ENCODE peak calls at places on chromosomes 6 and 20, in ten cellular contexts. K is Right ventricle myocardium superior; G is ovary; M is activated CD8-positive, alpha-beta memory T cell treated with anti-CD3 and anti-CD28 coated beads for 24 hours; O is NCI-H2081; V is mesenteric fat pad; I is T-helper 1 cell; B is suprapubic skin; F is choroid plexus epithelial cell; W is activated naive CD8-positive, alpha-beta T cell treated with anti-CD3 and anti-CD28 coated beads for 36 hours. Q is an unnamed sample.

GRCh38 chr6:42921801-42922200 is 5.9 kb downstream of the PTCRA start:
- DNase-seq in O (no peak), F (no peak), M (no peak), K (no peak), W (no peak), I (no peak), V (no peak), B (no peak), G (no peak), Q (no peak)

GRCh38 chr6:40852667-40853383 is 186.2 kb downstream of the UNC5CL start:
- DNase-seq in I (no peak), G (no peak), F (peak; percentile 6), V (no peak), O (no peak), B (no peak), K (no peak), M (no peak), W (no peak), Q (peak; percentile 19)

GRCh38 chr6:8905647-8906231 is 470.4 kb upstream of the SLC35B3 start:
- DNase-seq in O (no peak), I (no peak), V (no peak), G (no peak), K (no peak), W (no peak), F (no peak), B (no peak), M (no peak), Q (no peak)

GRCh38 chr20:37807491-37807890 is 95.4 kb upstream of the VSTM2L start:
- DNase-seq in I (no peak), G (no peak), M (no peak), F (no peak), B (no peak), K (no peak), O (no peak), W (no peak), V (no peak), Q (no peak)

GRCh38 chr6:132788658-132789397 is 9.6 kb downstream of the SLC18B1 start:
- DNase-seq in O (no peak), M (no peak), K (no peak), B (no peak), V (no peak), G (no peak), F (no peak), W (no peak), I (no peak), Q (no peak)

GRCh38 chr6:110298916-110299315 is 59.2 kb downstream of the METTL24 start:
- DNase-seq in K (no peak), I (no peak), O (no peak), F (no peak), V (no peak), M (no peak), W (no peak), G (no peak), B (no peak), Q (no peak)

GRCh38 chr6:3722211-3722621 is 29.3 kb downstream of the PXDC1 start:
- DNase-seq in I (no peak), F (peak; percentile 71), B (no peak), M (no peak), K (no peak), V (no peak), O (no peak), W (no peak), G (no peak), Q (peak; percentile 70)

GRCh38 chr20:52246366-52246765 is 54.8 kb upstream of the ZFP64 start:
- DNase-seq in F (no peak), M (no peak), O (no peak), V (no peak), G (no peak), B (no peak), W (no peak), I (no peak), K (no peak), Q (no peak)

GRCh38 chr6:150004101-150004782 is 21.1 kb downstream of the RAET1L start:
- DNase-seq in M (no peak), G (peak; percentile 14), O (no peak), K (no peak), V (peak; percentile 41), I (peak; percentile 41), F (no peak), W (peak; percentile 58), B (no peak), Q (no peak)

GRCh38 chr20:36214684-36215256 is 21.5 kb upstream of the AAR2 start:
- DNase-seq in F (peak; percentile 62), O (peak; percentile 40), I (no peak), V (no peak), W (no peak), G (no peak), K (no peak), B (no peak), M (no peak), Q (peak; percentile 66)

GRCh38 chr6:158290659-158291058 is 21.6 kb upstream of the TULP4 start:
- DNase-seq in F (no peak), K (no peak), V (no peak), W (peak; percentile 64), G (no peak), B (no peak), O (no peak), M (peak; percentile 63), I (no peak), Q (no peak)

GRCh38 chr6:88223298-88223697 is 57.2 kb upstream of the CNR1 start:
- DNase-seq in W (no peak), I (no peak), V (no peak), O (no peak), F (no peak), M (no peak), G (no peak), B (no peak), K (no peak), Q (no peak)

GRCh38 chr6:150667977-150668716 is 68.5 kb downstream of the PLEKHG1 start:
- DNase-seq in V (no peak), I (no peak), G (peak; percentile 89), B (peak; percentile 94), W (no peak), O (no peak), M (no peak), K (peak; percentile 92), F (peak; percentile 97), Q (peak; percentile 35)

GRCh38 chr6:20534906-20535305 is 649 bp downstream of the CDKAL1 start:
- DNase-seq in I (no peak), G (no peak), O (no peak), F (peak; percentile 7), V (no peak), M (no peak), B (no peak), K (no peak), W (no peak), Q (no peak)

GRCh38 chr20:47927385-47927851 is 142.1 kb upstream of the SULF2 start:
- DNase-seq in G (no peak), I (no peak), F (peak; percentile 10), O (no peak), K (no peak), M (no peak), V (no peak), W (no peak), B (no peak), Q (peak; percentile 30)

GRCh38 chr20:14707865-14708574 is 370.6 kb upstream of the FLRT3 start:
- DNase-seq in V (no peak), G (no peak), I (no peak), F (no peak), W (no peak), K (no peak), B (no peak), M (no peak), O (no peak), Q (no peak)

GRCh38 chr6:43058511-43058910 is 723 bp downstream of the MRPL2 start:
- DNase-seq in W (no peak), O (no peak), I (no peak), G (no peak), V (no peak), K (no peak), M (no peak), F (no peak), B (no peak), Q (no peak)

GRCh38 chr6:48476257-48476656 is 365.3 kb upstream of the PTCHD4 start:
- DNase-seq in B (no peak), I (no peak), O (no peak), V (no peak), W (no peak), M (no peak), G (no peak), F (peak; percentile 76), K (no peak), Q (no peak)

GRCh38 chr6:141097471-141097870 is 1035.3 kb upstream of the GJE1 start:
- DNase-seq in B (no peak), V (no peak), I (no peak), G (no peak), W (no peak), K (no peak), M (no peak), F (peak; percentile 19), O (no peak), Q (peak; percentile 3)

Q was measured in GM03348.